ENCODE peak calls at places on chromosomes 7 and 10, in ten cellular contexts. One of them, this sample, is unnamed.

GRCh38 chr10:88110822-88111221 is 247.4 kb downstream of the PTEN start:
- DNase-seq in stimulated activated naive CD8-positive, alpha-beta T cell treated with anti-CD3 and anti-CD28 coated beads, Interleukin-15, Interleukin-2, amounts not matched to agents 100 U/mL and 50 U/mL, for 24 hours: no peak
- DNase-seq in neural crest cell: no peak
- DNase-seq in IMR-90: peak
- DNase-seq in EH: peak
- DNase-seq in iPS DF 6.9: no peak
- DNase-seq in EL: peak
- DNase-seq in stimulated activated CD4-positive, alpha-beta T cell treated with anti-CD3 and anti-CD28 coated beads, Interleukin-1b, Interleukin-23, amount 100 ng/mL, for 4 hours: no peak
- DNase-seq in NCI-H774: no peak
- DNase-seq in A172: peak
- DNase-seq in this sample: no peak

GRCh38 chr7:92404170-92404614 is 43.1 kb upstream of the GATAD1 start:
- DNase-seq in stimulated activated naive CD8-positive, alpha-beta T cell treated with anti-CD3 and anti-CD28 coated beads, Interleukin-15, Interleukin-2, amounts not matched to agents 100 U/mL and 50 U/mL, for 24 hours: peak
- DNase-seq in neural crest cell: no peak
- DNase-seq in IMR-90: no peak
- DNase-seq in EH: peak
- DNase-seq in iPS DF 6.9: no peak
- DNase-seq in EL: no peak
- DNase-seq in stimulated activated CD4-positive, alpha-beta T cell treated with anti-CD3 and anti-CD28 coated beads, Interleukin-1b, Interleukin-23, amount 100 ng/mL, for 4 hours: no peak
- DNase-seq in NCI-H774: no peak
- DNase-seq in A172: no peak
- DNase-seq in this sample: no peak

GRCh38 chr10:52672880-52673279 is 99.7 kb downstream of the MBL2 start:
- DNase-seq in stimulated activated naive CD8-positive, alpha-beta T cell treated with anti-CD3 and anti-CD28 coated beads, Interleukin-15, Interleukin-2, amounts not matched to agents 100 U/mL and 50 U/mL, for 24 hours: no peak
- DNase-seq in neural crest cell: no peak
- DNase-seq in IMR-90: no peak
- DNase-seq in EH: no peak
- DNase-seq in iPS DF 6.9: no peak
- DNase-seq in EL: no peak
- DNase-seq in stimulated activated CD4-positive, alpha-beta T cell treated with anti-CD3 and anti-CD28 coated beads, Interleukin-1b, Interleukin-23, amount 100 ng/mL, for 4 hours: no peak
- DNase-seq in NCI-H774: no peak
- DNase-seq in A172: no peak
- DNase-seq in this sample: no peak

GRCh38 chr7:46932656-46933424 is 649.1 kb downstream of the TNS3 start:
- DNase-seq in stimulated activated naive CD8-positive, alpha-beta T cell treated with anti-CD3 and anti-CD28 coated beads, Interleukin-15, Interleukin-2, amounts not matched to agents 100 U/mL and 50 U/mL, for 24 hours: no peak
- DNase-seq in neural crest cell: no peak
- DNase-seq in IMR-90: peak
- DNase-seq in EH: peak
- DNase-seq in iPS DF 6.9: no peak
- DNase-seq in EL: peak
- DNase-seq in stimulated activated CD4-positive, alpha-beta T cell treated with anti-CD3 and anti-CD28 coated beads, Interleukin-1b, Interleukin-23, amount 100 ng/mL, for 4 hours: no peak
- DNase-seq in NCI-H774: no peak
- DNase-seq in A172: peak
- DNase-seq in this sample: no peak

GRCh38 chr7:155211761-155212160 is 85.9 kb upstream of the INSIG1 start:
- DNase-seq in stimulated activated naive CD8-positive, alpha-beta T cell treated with anti-CD3 and anti-CD28 coated beads, Interleukin-15, Interleukin-2, amounts not matched to agents 100 U/mL and 50 U/mL, for 24 hours: no peak
- DNase-seq in neural crest cell: no peak
- DNase-seq in IMR-90: no peak
- DNase-seq in EH: no peak
- DNase-seq in iPS DF 6.9: no peak
- DNase-seq in EL: no peak
- DNase-seq in stimulated activated CD4-positive, alpha-beta T cell treated with anti-CD3 and anti-CD28 coated beads, Interleukin-1b, Interleukin-23, amount 100 ng/mL, for 4 hours: no peak
- DNase-seq in NCI-H774: no peak
- DNase-seq in A172: no peak
- DNase-seq in this sample: no peak

GRCh38 chr7:94338921-94339371 is 55.7 kb upstream of the COL1A2 start:
- DNase-seq in stimulated activated naive CD8-positive, alpha-beta T cell treated with anti-CD3 and anti-CD28 coated beads, Interleukin-15, Interleukin-2, amounts not matched to agents 100 U/mL and 50 U/mL, for 24 hours: no peak
- DNase-seq in neural crest cell: no peak
- DNase-seq in IMR-90: peak
- DNase-seq in EH: peak
- DNase-seq in iPS DF 6.9: no peak
- DNase-seq in EL: peak
- DNase-seq in stimulated activated CD4-positive, alpha-beta T cell treated with anti-CD3 and anti-CD28 coated beads, Interleukin-1b, Interleukin-23, amount 100 ng/mL, for 4 hours: no peak
- DNase-seq in NCI-H774: no peak
- DNase-seq in A172: peak
- DNase-seq in this sample: no peak

GRCh38 chr7:23712368-23713284 is 2.6 kb downstream of the STK31 start:
- DNase-seq in stimulated activated naive CD8-positive, alpha-beta T cell treated with anti-CD3 and anti-CD28 coated beads, Interleukin-15, Interleukin-2, amounts not matched to agents 100 U/mL and 50 U/mL, for 24 hours: no peak
- DNase-seq in neural crest cell: no peak
- DNase-seq in IMR-90: peak
- DNase-seq in EH: peak
- DNase-seq in iPS DF 6.9: no peak
- DNase-seq in EL: peak
- DNase-seq in stimulated activated CD4-positive, alpha-beta T cell treated with anti-CD3 and anti-CD28 coated beads, Interleukin-1b, Interleukin-23, amount 100 ng/mL, for 4 hours: no peak
- DNase-seq in NCI-H774: peak
- DNase-seq in A172: peak
- DNase-seq in this sample: peak

GRCh38 chr10:48439031-48439430 is 132.6 kb downstream of the MAPK8 start:
- DNase-seq in stimulated activated naive CD8-positive, alpha-beta T cell treated with anti-CD3 and anti-CD28 coated beads, Interleukin-15, Interleukin-2, amounts not matched to agents 100 U/mL and 50 U/mL, for 24 hours: no peak
- DNase-seq in neural crest cell: no peak
- DNase-seq in IMR-90: peak
- DNase-seq in EH: peak
- DNase-seq in iPS DF 6.9: no peak
- DNase-seq in EL: peak
- DNase-seq in stimulated activated CD4-positive, alpha-beta T cell treated with anti-CD3 and anti-CD28 coated beads, Interleukin-1b, Interleukin-23, amount 100 ng/mL, for 4 hours: no peak
- DNase-seq in NCI-H774: no peak
- DNase-seq in A172: peak
- DNase-seq in this sample: no peak

GRCh38 chr10:124282326-124282725 is 136.4 kb downstream of the OAT start:
- DNase-seq in stimulated activated naive CD8-positive, alpha-beta T cell treated with anti-CD3 and anti-CD28 coated beads, Interleukin-15, Interleukin-2, amounts not matched to agents 100 U/mL and 50 U/mL, for 24 hours: no peak
- DNase-seq in neural crest cell: no peak
- DNase-seq in IMR-90: no peak
- DNase-seq in EH: no peak
- DNase-seq in iPS DF 6.9: no peak
- DNase-seq in EL: no peak
- DNase-seq in stimulated activated CD4-positive, alpha-beta T cell treated with anti-CD3 and anti-CD28 coated beads, Interleukin-1b, Interleukin-23, amount 100 ng/mL, for 4 hours: no peak
- DNase-seq in NCI-H774: no peak
- DNase-seq in A172: no peak
- DNase-seq in this sample: no peak

GRCh38 chr10:13707156-13707881 is 120.6 kb downstream of the PRPF18 start:
- DNase-seq in stimulated activated naive CD8-positive, alpha-beta T cell treated with anti-CD3 and anti-CD28 coated beads, Interleukin-15, Interleukin-2, amounts not matched to agents 100 U/mL and 50 U/mL, for 24 hours: peak
- DNase-seq in neural crest cell: peak
- DNase-seq in IMR-90: peak
- DNase-seq in EH: peak
- DNase-seq in iPS DF 6.9: peak
- DNase-seq in EL: peak
- DNase-seq in stimulated activated CD4-positive, alpha-beta T cell treated with anti-CD3 and anti-CD28 coated beads, Interleukin-1b, Interleukin-23, amount 100 ng/mL, for 4 hours: no peak
- DNase-seq in NCI-H774: no peak
- DNase-seq in A172: peak
- DNase-seq in this sample: peak

GRCh38 chr10:133461841-133462240 is 8.1 kb downstream of the SCART1 start:
- DNase-seq in stimulated activated naive CD8-positive, alpha-beta T cell treated with anti-CD3 and anti-CD28 coated beads, Interleukin-15, Interleukin-2, amounts not matched to agents 100 U/mL and 50 U/mL, for 24 hours: no peak
- DNase-seq in neural crest cell: no peak
- DNase-seq in IMR-90: no peak
- DNase-seq in EH: no peak
- DNase-seq in iPS DF 6.9: no peak
- DNase-seq in EL: no peak
- DNase-seq in stimulated activated CD4-positive, alpha-beta T cell treated with anti-CD3 and anti-CD28 coated beads, Interleukin-1b, Interleukin-23, amount 100 ng/mL, for 4 hours: no peak
- DNase-seq in NCI-H774: no peak
- DNase-seq in A172: no peak
- DNase-seq in this sample: no peak

GRCh38 chr7:104926189-104926904 is 87.7 kb upstream of the KMT2E start:
- DNase-seq in stimulated activated naive CD8-positive, alpha-beta T cell treated with anti-CD3 and anti-CD28 coated beads, Interleukin-15, Interleukin-2, amounts not matched to agents 100 U/mL and 50 U/mL, for 24 hours: no peak
- DNase-seq in neural crest cell: no peak
- DNase-seq in IMR-90: no peak
- DNase-seq in EH: no peak
- DNase-seq in iPS DF 6.9: no peak
- DNase-seq in EL: no peak
- DNase-seq in stimulated activated CD4-positive, alpha-beta T cell treated with anti-CD3 and anti-CD28 coated beads, Interleukin-1b, Interleukin-23, amount 100 ng/mL, for 4 hours: no peak
- DNase-seq in NCI-H774: no peak
- DNase-seq in A172: no peak
- DNase-seq in this sample: no peak

GRCh38 chr7:86969865-86970264 is 89.6 kb downstream of the ELAPOR2 start:
- DNase-seq in stimulated activated naive CD8-positive, alpha-beta T cell treated with anti-CD3 and anti-CD28 coated beads, Interleukin-15, Interleukin-2, amounts not matched to agents 100 U/mL and 50 U/mL, for 24 hours: no peak
- DNase-seq in neural crest cell: no peak
- DNase-seq in IMR-90: no peak
- DNase-seq in EH: no peak
- DNase-seq in iPS DF 6.9: no peak
- DNase-seq in EL: no peak
- DNase-seq in stimulated activated CD4-positive, alpha-beta T cell treated with anti-CD3 and anti-CD28 coated beads, Interleukin-1b, Interleukin-23, amount 100 ng/mL, for 4 hours: no peak
- DNase-seq in NCI-H774: no peak
- DNase-seq in A172: no peak
- DNase-seq in this sample: no peak

GRCh38 chr10:18822156-18822555 is 162.9 kb downstream of the ARL5B start:
- DNase-seq in stimulated activated naive CD8-positive, alpha-beta T cell treated with anti-CD3 and anti-CD28 coated beads, Interleukin-15, Interleukin-2, amounts not matched to agents 100 U/mL and 50 U/mL, for 24 hours: no peak
- DNase-seq in neural crest cell: peak
- DNase-seq in IMR-90: peak
- DNase-seq in EH: peak
- DNase-seq in iPS DF 6.9: peak
- DNase-seq in EL: peak
- DNase-seq in stimulated activated CD4-positive, alpha-beta T cell treated with anti-CD3 and anti-CD28 coated beads, Interleukin-1b, Interleukin-23, amount 100 ng/mL, for 4 hours: no peak
- DNase-seq in NCI-H774: no peak
- DNase-seq in A172: peak
- DNase-seq in this sample: peak

GRCh38 chr10:103784723-103785418 is 70.5 kb downstream of the SH3PXD2A start:
- DNase-seq in stimulated activated naive CD8-positive, alpha-beta T cell treated with anti-CD3 and anti-CD28 coated beads, Interleukin-15, Interleukin-2, amounts not matched to agents 100 U/mL and 50 U/mL, for 24 hours: no peak
- DNase-seq in neural crest cell: no peak
- DNase-seq in IMR-90: no peak
- DNase-seq in EH: no peak
- DNase-seq in iPS DF 6.9: no peak
- DNase-seq in EL: no peak
- DNase-seq in stimulated activated CD4-positive, alpha-beta T cell treated with anti-CD3 and anti-CD28 coated beads, Interleukin-1b, Interleukin-23, amount 100 ng/mL, for 4 hours: no peak
- DNase-seq in NCI-H774: no peak
- DNase-seq in A172: no peak
- DNase-seq in this sample: no peak

GRCh38 chr10:6200588-6201510 is 1.9 kb upstream of the PFKFB3 start:
- DNase-seq in stimulated activated naive CD8-positive, alpha-beta T cell treated with anti-CD3 and anti-CD28 coated beads, Interleukin-15, Interleukin-2, amounts not matched to agents 100 U/mL and 50 U/mL, for 24 hours: peak
- DNase-seq in neural crest cell: peak
- DNase-seq in IMR-90: peak
- DNase-seq in EH: peak
- DNase-seq in iPS DF 6.9: no peak
- DNase-seq in EL: peak
- DNase-seq in stimulated activated CD4-positive, alpha-beta T cell treated with anti-CD3 and anti-CD28 coated beads, Interleukin-1b, Interleukin-23, amount 100 ng/mL, for 4 hours: peak
- DNase-seq in NCI-H774: no peak
- DNase-seq in A172: peak
- DNase-seq in this sample: peak

GRCh38 chr7:102165136-102165535 is 121.5 kb upstream of the SH2B2 start:
- DNase-seq in stimulated activated naive CD8-positive, alpha-beta T cell treated with anti-CD3 and anti-CD28 coated beads, Interleukin-15, Interleukin-2, amounts not matched to agents 100 U/mL and 50 U/mL, for 24 hours: no peak
- DNase-seq in neural crest cell: no peak
- DNase-seq in IMR-90: no peak
- DNase-seq in EH: no peak
- DNase-seq in iPS DF 6.9: no peak
- DNase-seq in EL: no peak
- DNase-seq in stimulated activated CD4-positive, alpha-beta T cell treated with anti-CD3 and anti-CD28 coated beads, Interleukin-1b, Interleukin-23, amount 100 ng/mL, for 4 hours: no peak
- DNase-seq in NCI-H774: no peak
- DNase-seq in A172: no peak
- DNase-seq in this sample: no peak

GRCh38 chr10:86821600-86821999 is 65.2 kb downstream of the BMPR1A start:
- DNase-seq in stimulated activated naive CD8-positive, alpha-beta T cell treated with anti-CD3 and anti-CD28 coated beads, Interleukin-15, Interleukin-2, amounts not matched to agents 100 U/mL and 50 U/mL, for 24 hours: no peak
- DNase-seq in neural crest cell: no peak
- DNase-seq in IMR-90: peak
- DNase-seq in EH: no peak
- DNase-seq in iPS DF 6.9: no peak
- DNase-seq in EL: peak
- DNase-seq in stimulated activated CD4-positive, alpha-beta T cell treated with anti-CD3 and anti-CD28 coated beads, Interleukin-1b, Interleukin-23, amount 100 ng/mL, for 4 hours: no peak
- DNase-seq in NCI-H774: no peak
- DNase-seq in A172: no peak
- DNase-seq in this sample: no peak

GRCh38 chr10:120221873-120222485 is 235.0 kb upstream of the PLPP4 start:
- DNase-seq in stimulated activated naive CD8-positive, alpha-beta T cell treated with anti-CD3 and anti-CD28 coated beads, Interleukin-15, Interleukin-2, amounts not matched to agents 100 U/mL and 50 U/mL, for 24 hours: peak
- DNase-seq in neural crest cell: peak
- DNase-seq in IMR-90: no peak
- DNase-seq in EH: peak
- DNase-seq in iPS DF 6.9: peak
- DNase-seq in EL: peak
- DNase-seq in stimulated activated CD4-positive, alpha-beta T cell treated with anti-CD3 and anti-CD28 coated beads, Interleukin-1b, Interleukin-23, amount 100 ng/mL, for 4 hours: no peak
- DNase-seq in NCI-H774: no peak
- DNase-seq in A172: peak
- DNase-seq in this sample: peak

GRCh38 chr10:101429423-101429822 is 75.5 kb downstream of the BTRC start:
- DNase-seq in stimulated activated naive CD8-positive, alpha-beta T cell treated with anti-CD3 and anti-CD28 coated beads, Interleukin-15, Interleukin-2, amounts not matched to agents 100 U/mL and 50 U/mL, for 24 hours: no peak
- DNase-seq in neural crest cell: no peak
- DNase-seq in IMR-90: no peak
- DNase-seq in EH: no peak
- DNase-seq in iPS DF 6.9: no peak
- DNase-seq in EL: no peak
- DNase-seq in stimulated activated CD4-positive, alpha-beta T cell treated with anti-CD3 and anti-CD28 coated beads, Interleukin-1b, Interleukin-23, amount 100 ng/mL, for 4 hours: no peak
- DNase-seq in NCI-H774: no peak
- DNase-seq in A172: no peak
- DNase-seq in this sample: no peak

GRCh38 chr7:134174797-134175261 is 47.7 kb downstream of the LRGUK start:
- DNase-seq in stimulated activated naive CD8-positive, alpha-beta T cell treated with anti-CD3 and anti-CD28 coated beads, Interleukin-15, Interleukin-2, amounts not matched to agents 100 U/mL and 50 U/mL, for 24 hours: no peak
- DNase-seq in neural crest cell: no peak
- DNase-seq in IMR-90: peak
- DNase-seq in EH: peak
- DNase-seq in iPS DF 6.9: no peak
- DNase-seq in EL: peak
- DNase-seq in stimulated activated CD4-positive, alpha-beta T cell treated with anti-CD3 and anti-CD28 coated beads, Interleukin-1b, Interleukin-23, amount 100 ng/mL, for 4 hours: no peak
- DNase-seq in NCI-H774: no peak
- DNase-seq in A172: peak
- DNase-seq in this sample: no peak

GRCh38 chr7:15854841-15855576 is 168.5 kb upstream of the MEOX2 start:
- DNase-seq in stimulated activated naive CD8-positive, alpha-beta T cell treated with anti-CD3 and anti-CD28 coated beads, Interleukin-15, Interleukin-2, amounts not matched to agents 100 U/mL and 50 U/mL, for 24 hours: no peak
- DNase-seq in neural crest cell: no peak
- DNase-seq in IMR-90: no peak
- DNase-seq in EH: peak
- DNase-seq in iPS DF 6.9: no peak
- DNase-seq in EL: peak
- DNase-seq in stimulated activated CD4-positive, alpha-beta T cell treated with anti-CD3 and anti-CD28 coated beads, Interleukin-1b, Interleukin-23, amount 100 ng/mL, for 4 hours: no peak
- DNase-seq in NCI-H774: no peak
- DNase-seq in A172: peak
- DNase-seq in this sample: no peak

GRCh38 chr10:72375173-72375572 is 20.5 kb upstream of the DNAJB12 start:
- DNase-seq in stimulated activated naive CD8-positive, alpha-beta T cell treated with anti-CD3 and anti-CD28 coated beads, Interleukin-15, Interleukin-2, amounts not matched to agents 100 U/mL and 50 U/mL, for 24 hours: no peak
- DNase-seq in neural crest cell: no peak
- DNase-seq in IMR-90: peak
- DNase-seq in EH: peak
- DNase-seq in iPS DF 6.9: no peak
- DNase-seq in EL: no peak
- DNase-seq in stimulated activated CD4-positive, alpha-beta T cell treated with anti-CD3 and anti-CD28 coated beads, Interleukin-1b, Interleukin-23, amount 100 ng/mL, for 4 hours: no peak
- DNase-seq in NCI-H774: no peak
- DNase-seq in A172: no peak
- DNase-seq in this sample: no peak

GRCh38 chr10:34254596-34254995 is 560.5 kb downstream of the PARD3 start:
- DNase-seq in stimulated activated naive CD8-positive, alpha-beta T cell treated with anti-CD3 and anti-CD28 coated beads, Interleukin-15, Interleukin-2, amounts not matched to agents 100 U/mL and 50 U/mL, for 24 hours: peak
- DNase-seq in neural crest cell: no peak
- DNase-seq in IMR-90: peak
- DNase-seq in EH: peak
- DNase-seq in iPS DF 6.9: no peak
- DNase-seq in EL: peak
- DNase-seq in stimulated activated CD4-positive, alpha-beta T cell treated with anti-CD3 and anti-CD28 coated beads, Interleukin-1b, Interleukin-23, amount 100 ng/mL, for 4 hours: no peak
- DNase-seq in NCI-H774: no peak
- DNase-seq in A172: peak
- DNase-seq in this sample: no peak

GRCh38 chr10:60299961-60300883 is 89.5 kb downstream of the ANK3 start:
- DNase-seq in stimulated activated naive CD8-positive, alpha-beta T cell treated with anti-CD3 and anti-CD28 coated beads, Interleukin-15, Interleukin-2, amounts not matched to agents 100 U/mL and 50 U/mL, for 24 hours: no peak
- DNase-seq in neural crest cell: no peak
- DNase-seq in IMR-90: peak
- DNase-seq in EH: no peak
- DNase-seq in iPS DF 6.9: peak
- DNase-seq in EL: no peak
- DNase-seq in stimulated activated CD4-positive, alpha-beta T cell treated with anti-CD3 and anti-CD28 coated beads, Interleukin-1b, Interleukin-23, amount 100 ng/mL, for 4 hours: no peak
- DNase-seq in NCI-H774: peak
- DNase-seq in A172: peak
- DNase-seq in this sample: no peak

GRCh38 chr7:2687338-2687869 is 598 bp upstream of the AMZ1 start:
- DNase-seq in stimulated activated naive CD8-positive, alpha-beta T cell treated with anti-CD3 and anti-CD28 coated beads, Interleukin-15, Interleukin-2, amounts not matched to agents 100 U/mL and 50 U/mL, for 24 hours: no peak
- DNase-seq in neural crest cell: no peak
- DNase-seq in IMR-90: peak
- DNase-seq in EH: peak
- DNase-seq in iPS DF 6.9: no peak
- DNase-seq in EL: peak
- DNase-seq in stimulated activated CD4-positive, alpha-beta T cell treated with anti-CD3 and anti-CD28 coated beads, Interleukin-1b, Interleukin-23, amount 100 ng/mL, for 4 hours: no peak
- DNase-seq in NCI-H774: peak
- DNase-seq in A172: peak
- DNase-seq in this sample: no peak

GRCh38 chr10:78365711-78366110 is 332.0 kb downstream of the RPS24 start:
- DNase-seq in stimulated activated naive CD8-positive, alpha-beta T cell treated with anti-CD3 and anti-CD28 coated beads, Interleukin-15, Interleukin-2, amounts not matched to agents 100 U/mL and 50 U/mL, for 24 hours: no peak
- DNase-seq in neural crest cell: no peak
- DNase-seq in IMR-90: peak
- DNase-seq in EH: no peak
- DNase-seq in iPS DF 6.9: no peak
- DNase-seq in EL: no peak
- DNase-seq in stimulated activated CD4-positive, alpha-beta T cell treated with anti-CD3 and anti-CD28 coated beads, Interleukin-1b, Interleukin-23, amount 100 ng/mL, for 4 hours: no peak
- DNase-seq in NCI-H774: no peak
- DNase-seq in A172: no peak
- DNase-seq in this sample: no peak

GRCh38 chr7:112272921-112273561 is 66.5 kb downstream of the ZNF277 start:
- DNase-seq in stimulated activated naive CD8-positive, alpha-beta T cell treated with anti-CD3 and anti-CD28 coated beads, Interleukin-15, Interleukin-2, amounts not matched to agents 100 U/mL and 50 U/mL, for 24 hours: no peak
- DNase-seq in neural crest cell: no peak
- DNase-seq in IMR-90: no peak
- DNase-seq in EH: peak
- DNase-seq in iPS DF 6.9: no peak
- DNase-seq in EL: no peak
- DNase-seq in stimulated activated CD4-positive, alpha-beta T cell treated with anti-CD3 and anti-CD28 coated beads, Interleukin-1b, Interleukin-23, amount 100 ng/mL, for 4 hours: no peak
- DNase-seq in NCI-H774: no peak
- DNase-seq in A172: peak
- DNase-seq in this sample: no peak